ENCODE peak calls at places on chromosome 16, in ten cellular contexts. J, Z, X, Y, I, L, V, K, P and N are unnamed samples.

GRCh38 chr16:22188595-22189442 is 17.3 kb upstream of the EEF2K start:
- DNase-seq in X (peak), Y (peak), P (peak), V (peak), L (peak), K (peak), Z (peak), J (peak), I (peak), N (peak)

GRCh38 chr16:56865394-56866062 is 521 bp downstream of the SLC12A3 start:
- DNase-seq in L (no peak), Z (no peak), V (no peak), P (no peak), I (no peak), Y (no peak), K (no peak), X (no peak), J (no peak), N (no peak)

GRCh38 chr16:85878875-85879274 is 20.1 kb upstream of the IRF8 start:
- DNase-seq in K (peak), L (no peak), X (no peak), Y (no peak), Z (no peak), I (no peak), P (peak), J (no peak), V (peak), N (peak)

GRCh38 chr16:88369447-88370008 is 13.2 kb upstream of the ZNF469 start:
- DNase-seq in P (no peak), Y (no peak), I (no peak), L (no peak), J (no peak), V (no peak), X (no peak), Z (peak), K (no peak), N (no peak)

GRCh38 chr16:58409316-58409973 is 17.2 kb downstream of the GINS3 start:
- DNase-seq in J (no peak), V (no peak), I (no peak), P (peak), L (no peak), Y (peak), Z (peak), X (no peak), K (peak), N (peak)

GRCh38 chr16:11084484-11085024 is 140.2 kb downstream of the CLEC16A start:
- DNase-seq in Y (no peak), P (no peak), L (no peak), I (no peak), K (peak), Z (peak), V (no peak), X (no peak), J (no peak), N (peak)

GRCh38 chr16:58733248-58733670 is 857 bp downstream of the GOT2 start:
- DNase-seq in J (no peak), Z (no peak), X (peak), Y (peak), K (no peak), V (no peak), I (no peak), P (no peak), L (no peak), N (peak)

GRCh38 chr16:11679250-11679649 is 11.0 kb downstream of the SNN start:
- DNase-seq in Z (peak), I (no peak), P (no peak), J (no peak), V (no peak), X (no peak), K (no peak), Y (no peak), L (no peak), N (no peak)

GRCh38 chr16:65572156-65572555 is 450.3 kb upstream of the CDH11 start:
- DNase-seq in X (no peak), J (no peak), P (peak), Z (no peak), Y (no peak), K (peak), L (no peak), V (no peak), I (no peak), N (peak)

GRCh38 chr16:83913234-83913633 is 14.3 kb downstream of the MLYCD start:
- DNase-seq in P (no peak), I (no peak), V (no peak), X (no peak), Y (no peak), Z (peak), L (no peak), K (no peak), J (no peak), N (peak)

GRCh38 chr16:50550035-50550434 is 1.8 kb downstream of the NKD1 start:
- DNase-seq in K (no peak), P (no peak), J (no peak), Z (peak), X (no peak), V (no peak), I (no peak), Y (no peak), L (no peak), N (no peak)

GRCh38 chr16:11479916-11480315 is 106.8 kb downstream of the LITAF start:
- DNase-seq in K (no peak), I (no peak), J (no peak), Z (no peak), V (no peak), Y (no peak), L (no peak), X (no peak), P (no peak), N (no peak)

GRCh38 chr16:87982491-87983415 is 31.5 kb downstream of the BANP start:
- DNase-seq in P (no peak), J (no peak), Y (peak), Z (peak), I (no peak), X (no peak), K (no peak), L (no peak), V (no peak), N (no peak)

GRCh38 chr16:28183441-28183840 is 28.3 kb downstream of the XPO6 start:
- DNase-seq in Z (no peak), P (no peak), I (no peak), Y (no peak), L (no peak), V (no peak), K (no peak), X (no peak), J (no peak), N (no peak)

GRCh38 chr16:77499373-77500285 is 64.8 kb upstream of the ADAMTS18 start:
- DNase-seq in J (no peak), Z (peak), X (no peak), I (no peak), V (no peak), P (peak), L (peak), K (peak), Y (no peak), N (peak)

GRCh38 chr16:55700961-55701360 is 45.2 kb downstream of the SLC6A2 start:
- DNase-seq in P (no peak), Z (no peak), Y (no peak), L (no peak), J (no peak), V (no peak), K (no peak), X (no peak), I (no peak), N (no peak)
- H3K27ac ChIP-seq in P (no peak), Z (no peak), Y (no peak), L (no peak), J (no peak), V (no peak), K (no peak), X (no peak), I (no peak), N (no peak)

DNA sequence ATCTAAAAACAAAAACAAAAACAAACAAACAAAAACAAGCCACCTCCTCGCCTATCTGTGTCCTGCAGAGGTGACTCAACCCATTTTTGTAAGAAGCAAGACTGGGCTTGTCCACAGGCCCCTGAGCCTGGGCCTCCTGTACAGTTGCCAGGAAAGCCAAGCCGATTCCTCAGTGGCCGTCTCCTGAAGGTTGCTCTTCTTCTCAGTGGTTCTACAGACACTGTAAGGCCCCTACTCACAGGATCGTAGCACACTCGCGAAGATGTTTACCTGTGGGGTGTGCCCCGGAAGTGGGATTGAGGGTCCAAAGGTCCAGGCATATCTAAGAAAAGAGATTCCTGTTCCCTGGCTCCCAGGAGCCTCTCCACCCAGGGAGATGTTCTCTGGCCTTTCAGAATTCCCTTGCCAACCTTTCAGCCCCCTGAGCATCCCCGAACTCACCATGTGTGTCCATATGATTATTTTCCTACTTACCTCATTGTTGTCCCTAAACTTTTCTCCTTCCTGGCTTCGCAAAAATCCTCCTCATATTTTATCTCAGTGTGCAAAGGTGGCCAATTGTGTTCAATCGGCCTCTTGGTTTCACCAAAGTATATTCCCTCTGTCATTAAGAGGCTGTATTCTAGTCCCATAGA is 7.5 kb upstream of the CES3 start:
- DNase-seq in J (no peak), Y (no peak), X (no peak), L (no peak), V (peak), Z (no peak), K (no peak), P (no peak), I (no peak), N (no peak)
- H3K27ac ChIP-seq in J (no peak), Y (no peak), X (no peak), L (peak), V (peak), Z (no peak), K (no peak), P (no peak), I (no peak), N (no peak)

GRCh38 chr16:74573622-74574021 is 33.3 kb downstream of the GLG1 start:
- DNase-seq in I (no peak), V (no peak), J (no peak), Z (no peak), P (no peak), Y (no peak), K (no peak), L (no peak), X (no peak), N (no peak)

GRCh38 chr16:74568961-74569631 is 37.8 kb downstream of the GLG1 start:
- DNase-seq in K (no peak), L (no peak), V (no peak), J (no peak), Y (no peak), Z (no peak), I (no peak), X (no peak), P (no peak), N (peak)

GRCh38 chr16:74567901-74568300 is 39.0 kb downstream of the GLG1 start:
- DNase-seq in L (no peak), I (no peak), X (no peak), Z (no peak), J (no peak), K (no peak), V (no peak), Y (no peak), P (no peak), N (no peak)

GRCh38 chr16:74574146-74574545 is 32.8 kb downstream of the GLG1 start:
- DNase-seq in X (no peak), J (no peak), K (no peak), P (no peak), Z (no peak), L (no peak), I (no peak), V (no peak), Y (no peak), N (no peak)

DNA sequence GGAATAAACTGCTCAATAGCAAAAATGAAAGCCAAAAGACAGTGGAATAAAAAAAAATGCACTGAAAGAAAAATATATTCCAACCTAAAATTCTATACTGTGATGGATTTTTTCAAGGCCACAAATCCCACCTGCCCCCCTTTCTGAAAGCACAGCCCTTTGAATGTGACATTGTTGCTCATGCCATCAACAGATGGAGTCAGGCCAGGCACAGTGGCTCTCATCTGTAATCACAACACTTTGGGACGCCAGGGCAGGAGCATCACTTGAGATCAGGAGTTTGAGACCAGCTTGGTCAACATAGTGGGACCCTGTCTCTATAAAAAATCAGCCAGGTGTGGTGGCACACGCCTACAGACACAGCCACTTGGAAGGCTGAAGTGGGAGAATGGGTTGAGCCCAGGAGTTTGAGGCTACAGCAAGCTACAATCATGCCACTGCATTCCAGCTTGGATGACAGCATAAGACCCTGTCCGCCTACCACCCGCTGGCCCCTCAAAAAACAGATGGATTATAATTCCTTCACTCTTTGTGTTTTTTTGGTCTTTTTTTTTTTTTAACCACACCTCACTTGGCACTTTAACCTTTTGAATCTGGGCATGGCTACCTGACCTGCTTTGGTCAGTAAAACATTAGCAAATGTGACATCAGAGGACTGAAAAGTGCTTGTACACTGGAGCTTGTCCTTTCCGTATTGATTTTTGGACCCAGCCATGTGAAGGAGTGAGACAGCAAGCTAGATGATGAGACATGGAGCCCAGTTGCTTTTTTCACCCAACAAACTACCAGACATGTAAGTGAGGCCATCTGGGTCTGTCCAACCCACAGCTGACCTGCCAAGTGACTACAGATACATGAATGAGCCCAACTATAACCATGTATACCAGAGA is 36.3 kb downstream of the GLG1 start:
- DNase-seq in X (no peak), Y (no peak), L (no peak), I (no peak), J (no peak), Z (no peak), K (no peak), P (no peak), V (no peak), N (peak)
- H3K27ac ChIP-seq in X (no peak), Y (peak), L (no peak), I (no peak), J (no peak), Z (no peak), K (no peak), P (no peak), V (no peak), N (no peak)

GRCh38 chr16:14364386-14365199 is 265.5 kb downstream of the PARN start:
- DNase-seq in P (no peak), V (no peak), J (no peak), I (no peak), X (no peak), Z (no peak), L (peak), K (peak), Y (no peak), N (peak)
- H3K27ac ChIP-seq in P (no peak), V (no peak), J (no peak), I (no peak), X (no peak), Z (no peak), L (peak), K (peak), Y (no peak), N (peak)

DNA sequence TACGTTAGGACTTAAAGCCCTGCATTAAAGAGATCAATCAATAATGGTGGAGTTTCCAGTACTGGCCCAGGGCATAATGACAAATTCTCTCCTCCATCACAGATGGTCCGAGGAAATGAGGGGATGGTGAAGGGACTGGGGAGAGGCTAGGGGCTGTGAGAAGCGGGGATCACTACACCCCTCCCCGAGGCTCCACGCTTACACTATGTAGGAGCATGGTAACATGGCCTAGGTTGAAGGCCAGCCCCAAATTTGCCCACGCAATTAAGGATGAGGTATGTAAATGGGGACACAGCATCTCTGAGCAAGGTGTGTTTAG is 8.0 kb upstream of the AKTIP start:
- DNase-seq in V (no peak), X (no peak), Z (no peak), J (no peak), K (no peak), I (no peak), Y (no peak), L (no peak), P (no peak), N (no peak)
- H3K27ac ChIP-seq in V (no peak), X (no peak), Z (no peak), J (no peak), K (no peak), I (no peak), Y (peak), L (no peak), P (peak), N (no peak)

DNA sequence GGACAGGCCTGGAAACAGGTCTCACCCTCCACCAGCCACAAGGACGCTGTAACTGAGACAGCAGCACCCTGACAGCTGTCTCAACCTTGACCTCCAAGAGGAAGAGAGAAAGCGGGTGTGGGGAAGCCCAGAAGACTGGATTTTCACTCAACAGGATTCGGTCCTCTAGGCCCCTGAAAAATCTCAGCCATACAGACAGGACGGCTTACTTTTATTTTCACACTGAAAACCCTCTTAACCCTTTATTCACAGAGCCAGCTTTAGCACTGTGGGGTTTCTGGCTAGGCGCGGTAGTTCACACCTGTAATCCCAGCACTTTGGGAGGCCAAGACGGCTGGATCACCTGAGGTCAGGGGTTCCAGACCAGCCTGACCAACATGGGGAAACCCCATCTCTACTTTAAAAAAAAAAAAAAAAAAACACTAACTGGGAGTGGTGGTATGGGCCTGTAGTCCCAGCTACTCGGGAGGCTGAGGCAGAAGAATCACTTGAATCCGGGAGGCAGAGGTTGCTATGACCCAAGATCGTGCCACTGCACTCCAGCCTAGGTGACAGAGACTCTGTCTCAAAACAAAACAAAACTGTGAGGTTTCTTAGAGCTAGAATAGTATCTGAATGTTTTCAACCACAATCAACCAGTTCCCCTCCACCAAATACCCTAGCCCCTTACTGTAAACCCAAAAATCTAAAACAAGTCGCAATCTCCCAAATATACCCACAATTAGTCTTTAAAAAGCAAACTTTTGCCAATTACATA is 5.3 kb downstream of the ANKRD11 start:
- DNase-seq in I (no peak), J (no peak), P (no peak), V (no peak), Z (no peak), Y (no peak), L (no peak), K (no peak), X (peak), N (no peak)
- H3K27ac ChIP-seq in I (peak), J (peak), P (no peak), V (no peak), Z (no peak), Y (peak), L (no peak), K (no peak), X (peak), N (no peak)